ENCODE peak calls at places on chromosome X, in six cellular contexts. C is GM12865, J is NCI-H774, M is EL, Z is HT1080, Y is fibroblast of lung. T is an unnamed sample.

GRCh38 chrX:48779399-48779798 is 7.0 kb upstream of the GATA1 start:
- DNase-seq in C (no peak), J (no peak), M (no peak), Z (no peak), Y (no peak), T (no peak)

GRCh38 chrX:135396109-135396508 is 25.6 kb upstream of the SMIM10L2A start:
- DNase-seq in C (no peak), J (no peak), M (peak), Z (peak), Y (no peak), T (no peak)

GRCh38 chrX:40845331-40845911 is 110.1 kb upstream of the MED14 start:
- DNase-seq in C (no peak), J (no peak), M (peak), Z (peak), Y (peak), T (peak)

GRCh38 chrX:105463483-105463882 is 243.0 kb upstream of the TEX13A start:
- DNase-seq in C (no peak), J (no peak), M (no peak), Z (no peak), Y (peak), T (no peak)

GRCh38 chrX:10450959-10451355 is 169.4 kb downstream of the MID1 start:
- DNase-seq in C (no peak), J (no peak), M (peak), Z (no peak), Y (no peak), T (peak)

GRCh38 chrX:19758536-19758935 is 128.9 kb downstream of the SH3KBP1 start:
- DNase-seq in C (peak), J (no peak), M (peak), Z (peak), Y (no peak), T (no peak)

GRCh38 chrX:110086162-110086915 is 83.4 kb downstream of the TMEM164 start:
- DNase-seq in C (no peak), J (peak), M (peak), Z (no peak), Y (peak), T (peak)

GRCh38 chrX:132480581-132481203 is 8.1 kb downstream of the MBNL3 start:
- DNase-seq in C (peak), J (peak), M (peak), Z (peak), Y (peak), T (no peak)

GRCh38 chrX:49932786-49933185 is 10.4 kb downstream of the CLCN5 start:
- DNase-seq in C (no peak), J (no peak), M (no peak), Z (no peak), Y (no peak), T (no peak)

GRCh38 chrX:20313889-20314288 is 47.2 kb upstream of the RPS6KA3 start:
- DNase-seq in C (no peak), J (no peak), M (no peak), Z (no peak), Y (no peak), T (no peak)

GRCh38 chrX:71367396-71367795 is 1.2 kb downstream of the TAF1 start:
- DNase-seq in C (peak), J (no peak), M (peak), Z (no peak), Y (no peak), T (no peak)

GRCh38 chrX:72477787-72478186 is 94.9 kb downstream of the HDAC8 start:
- DNase-seq in C (no peak), J (no peak), M (no peak), Z (no peak), Y (peak), T (peak)

GRCh38 chrX:19188566-19188965 is 66.3 kb upstream of the ADGRG2 start:
- DNase-seq in C (no peak), J (no peak), M (no peak), Z (no peak), Y (no peak), T (no peak)

GRCh38 chrX:153637121-153638040 is 9.6 kb upstream of the DUSP9 start:
- DNase-seq in C (no peak), J (no peak), M (no peak), Z (no peak), Y (no peak), T (no peak)

GRCh38 chrX:11049976-11050375 is 61.2 kb upstream of the HCCS start:
- DNase-seq in C (no peak), J (no peak), M (peak), Z (no peak), Y (no peak), T (no peak)

GRCh38 chrX:84118769-84119168 is 69.2 kb downstream of the RPS6KA6 start:
- DNase-seq in C (no peak), J (no peak), M (no peak), Z (no peak), Y (no peak), T (no peak)

GRCh38 chrX:97597954-97598353 is 714.2 kb downstream of the RPA4 start:
- DNase-seq in C (no peak), J (no peak), M (no peak), Z (peak), Y (no peak), T (no peak)

GRCh38 chrX:34132028-34132427 is at the start of gene FAM47A:
- DNase-seq in C (no peak), J (no peak), M (no peak), Z (no peak), Y (no peak), T (no peak)